ENCODE peak calls at places on chromosomes 3 and 15, in six cellular contexts. P is Daoy; I is RWPE1; V is HEK293T; N is activated CD4-positive, alpha-beta T cell treated with anti-CD3 and anti-CD28 coated beads, Interleukin-2, amount 50 U/mL, for 24 hours; E is Caco-2. K is an unnamed sample.

GRCh38 chr3:169847896-169848295 is 21.8 kb downstream of the LRRC31 start:
- DNase-seq in N (no peak), I (no peak), V (no peak), P (no peak), E (no peak), K (no peak)

GRCh38 chr3:124584552-124585391 is 145.5 kb upstream of the UMPS start:
- DNase-seq in N (no peak), I (peak; percentile 57), V (peak; percentile 77), P (peak; percentile 81), E (peak; percentile 87), K (no peak)

GRCh38 chr3:49792371-49793150 is 6.2 kb upstream of the IP6K1 start:
- DNase-seq in I (no peak), E (no peak), N (no peak), V (no peak), P (no peak), K (no peak)

GRCh38 chr3:75001330-75001729 is 386.9 kb upstream of the CNTN3 start:
- DNase-seq in V (no peak), I (peak; percentile 1), P (no peak), N (no peak), E (no peak), K (no peak)

GRCh38 chr15:60299452-60300047 is 98.2 kb downstream of the ANXA2 start:
- DNase-seq in E (no peak), P (peak; percentile 15), I (peak; percentile 83), N (no peak), V (peak; percentile 57), K (no peak)

GRCh38 chr15:58528197-58528870 is 96.5 kb downstream of the LIPC start:
- DNase-seq in V (no peak), P (no peak), E (peak; percentile 80), I (no peak), N (no peak), K (no peak)

GRCh38 chr3:180048108-180048507 is 11.4 kb upstream of the PEX5L start:
- DNase-seq in E (no peak), N (no peak), V (no peak), I (no peak), P (no peak), K (no peak)

GRCh38 chr15:67821784-67822451 is 3.4 kb upstream of the SKOR1 start:
- DNase-seq in V (no peak), E (no peak), N (no peak), P (no peak), I (no peak), K (no peak)

GRCh38 chr15:47473857-47474256 is 243.4 kb upstream of the SEMA6D start:
- DNase-seq in N (no peak), P (no peak), E (no peak), V (no peak), I (no peak), K (no peak)

GRCh38 chr3:149839874-149840273 is 26.9 kb downstream of the RNF13 start:
- DNase-seq in N (no peak), I (peak; percentile 23), P (no peak), V (no peak), E (no peak), K (no peak)

GRCh38 chr15:92907880-92908279 is 7.8 kb downstream of the CHD2 start:
- DNase-seq in I (no peak), E (no peak), P (peak; percentile 88), V (no peak), N (no peak), K (no peak)

GRCh38 chr15:59174846-59175831 is 31.5 kb upstream of the LDHAL6B start:
- DNase-seq in V (peak; percentile 61), P (peak; percentile 70), I (no peak), E (peak; percentile 61), N (peak; percentile 6), K (no peak)

GRCh38 chr3:188683032-188683491 is 488.7 kb upstream of the TPRG1 start:
- DNase-seq in P (peak; percentile 80), V (no peak), I (no peak), N (peak; percentile 14), E (no peak), K (peak; percentile 34)

GRCh38 chr3:86739244-86739643 is 251.7 kb downstream of the VGLL3 start:
- DNase-seq in I (no peak), P (no peak), E (no peak), N (no peak), V (no peak), K (no peak)

GRCh38 chr3:175304437-175304836 is 445.3 kb downstream of the NAALADL2 start:
- DNase-seq in N (no peak), V (no peak), P (no peak), I (no peak), E (no peak), K (no peak)

GRCh38 chr3:173411288-173412064 is 13.9 kb downstream of the NLGN1 start:
- DNase-seq in E (no peak), I (peak; percentile 13), V (peak; percentile 33), P (peak; percentile 37), N (no peak), K (no peak)

GRCh38 chr3:12222765-12223485 is 64.2 kb upstream of the TIMP4 start:
- DNase-seq in I (peak; percentile 37), N (no peak), P (no peak), E (peak; percentile 13), V (no peak), K (peak; percentile 23)

GRCh38 chr3:40476478-40477470 is at the start of gene ZNF619:
- DNase-seq in E (peak; percentile 71), N (peak; percentile 28), P (peak; percentile 69), V (peak; percentile 50), I (peak; percentile 62), K (peak; percentile 62)

GRCh38 chr15:79863886-79864285 is 32.9 kb downstream of the MTHFS start:
- DNase-seq in N (no peak), I (peak; percentile 63), E (no peak), V (no peak), P (peak; percentile 36), K (peak; percentile 5)

GRCh38 chr3:146712826-146713225 is 107.7 kb upstream of the PLSCR5 start:
- DNase-seq in I (no peak), V (no peak), P (no peak), N (no peak), E (no peak), K (no peak)

GRCh38 chr15:52649686-52650085 is 29.5 kb downstream of the ATOSA start:
- DNase-seq in V (no peak), I (no peak), N (no peak), P (peak; percentile 29), E (no peak), K (no peak)

GRCh38 chr15:69758810-69759410 is 306.3 kb downstream of the RPLP1 start:
- DNase-seq in P (peak; percentile 85), I (no peak), V (no peak), N (peak; percentile 90), E (no peak), K (no peak)

GRCh38 chr15:90228960-90229359 is 4.8 kb downstream of the CIB1 start:
- DNase-seq in E (no peak), I (no peak), P (no peak), V (no peak), N (no peak), K (no peak)

GRCh38 chr3:147361671-147362420 is 44.5 kb downstream of the ZIC4 start:
- DNase-seq in E (peak; percentile 65), V (peak; percentile 79), I (no peak), P (peak; percentile 57), N (peak; percentile 2), K (peak; percentile 39)

GRCh38 chr3:188266581-188267274 is 112.8 kb downstream of the LPP start:
- DNase-seq in V (no peak), P (peak; percentile 41), N (no peak), I (no peak), E (no peak), K (no peak)

GRCh38 chr15:63083541-63083940 is 38.1 kb upstream of the LACTB start:
- DNase-seq in N (no peak), P (no peak), I (no peak), E (no peak), V (no peak), K (no peak)

GRCh38 chr15:98906712-98907083 is 100.9 kb downstream of the PGPEP1L start:
- DNase-seq in P (peak; percentile 49), N (no peak), V (no peak), E (no peak), I (peak; percentile 38), K (no peak)